ENCODE peak calls at places on chromosomes 1 and 21, in four cellular contexts. One of them, this sample, is unnamed. For H3K4me1, the result is how much of the 10 kb centered on the place peaks cover.

GRCh38 chr1:234589854-234590620 is 19.9 kb downstream of the IRF2BP2 start:
- DNase-seq in OCI-LY7: no peak
- DNase-seq in astrocyte: no peak
- DNase-seq in thoracic aorta: no peak
- DNase-seq in this sample: no peak

GRCh38 chr1:92536593-92537332 is 50.0 kb upstream of the GFI1 start:
- DNase-seq in OCI-LY7: no peak
- DNase-seq in astrocyte: peak
- DNase-seq in thoracic aorta: no peak
- DNase-seq in this sample: no peak

GRCh38 chr1:42737257-42737656 is 2.8 kb downstream of the CLDN19 start:
- DNase-seq in thoracic aorta: no peak
- DNase-seq in astrocyte: no peak
- DNase-seq in OCI-LY7: peak
- DNase-seq in this sample: peak

GRCh38 chr1:160954158-160955104 is at the start of gene ITLN2:
- DNase-seq in thoracic aorta: no peak
- DNase-seq in OCI-LY7: peak
- DNase-seq in astrocyte: no peak
- DNase-seq in this sample: no peak

GRCh38 chr1:54681396-54681795 is 34.3 kb upstream of the TTC4 start:
- DNase-seq in OCI-LY7: no peak
- DNase-seq in thoracic aorta: no peak
- DNase-seq in astrocyte: no peak
- DNase-seq in this sample: no peak

GRCh38 chr1:923131-923990 is at the start of gene SAMD11:
- DNase-seq in astrocyte: peak
- DNase-seq in thoracic aorta: peak
- DNase-seq in OCI-LY7: peak
- DNase-seq in this sample: no peak

GRCh38 chr21:36663033-36663855 is 35.7 kb upstream of the SIM2 start:
- DNase-seq in astrocyte: no peak
- DNase-seq in OCI-LY7: no peak
- DNase-seq in thoracic aorta: no peak
- DNase-seq in this sample: no peak

GRCh38 chr21:42570841-42571387 is 57.3 kb downstream of the SLC37A1 start:
- DNase-seq in thoracic aorta: no peak
- DNase-seq in OCI-LY7: no peak
- DNase-seq in astrocyte: no peak
- DNase-seq in this sample: peak

GRCh38 chr1:111747282-111747734 is 8.1 kb upstream of the INKA2 start:
- DNase-seq in thoracic aorta: no peak
- DNase-seq in astrocyte: peak
- DNase-seq in OCI-LY7: peak
- DNase-seq in this sample: no peak

GRCh38 chr1:117618450-117619122 is 12.7 kb downstream of the TENT5C start:
- DNase-seq in OCI-LY7: no peak
- DNase-seq in thoracic aorta: no peak
- DNase-seq in astrocyte: no peak
- DNase-seq in this sample: no peak

GRCh38 chr1:60108223-60108622 is 34.7 kb upstream of the C1orf87 start:
- DNase-seq in OCI-LY7: no peak
- DNase-seq in thoracic aorta: no peak
- DNase-seq in astrocyte: no peak
- DNase-seq in this sample: no peak

GRCh38 chr1:79982218-79982617 is 975.7 kb upstream of the ADGRL4 start:
- DNase-seq in astrocyte: peak
- DNase-seq in OCI-LY7: no peak
- DNase-seq in thoracic aorta: peak
- DNase-seq in this sample: peak

GRCh38 chr1:196381544-196381943 is 226.7 kb downstream of the KCNT2 start:
- DNase-seq in astrocyte: no peak
- DNase-seq in thoracic aorta: no peak
- DNase-seq in OCI-LY7: no peak
- DNase-seq in this sample: no peak

GRCh38 chr1:14811573-14811972 is 213.1 kb downstream of the KAZN start:
- DNase-seq in OCI-LY7: no peak
- DNase-seq in astrocyte: no peak
- DNase-seq in thoracic aorta: no peak
- DNase-seq in this sample: no peak

GRCh38 chr1:165376041-165376810 is 19.7 kb upstream of the LMX1A start:
- DNase-seq in thoracic aorta: peak
- DNase-seq in OCI-LY7: no peak
- DNase-seq in astrocyte: peak
- DNase-seq in this sample: peak

GRCh38 chr21:43727571-43728466 is 8.9 kb downstream of the PDXK start:
- DNase-seq in astrocyte: no peak
- DNase-seq in OCI-LY7: no peak
- DNase-seq in thoracic aorta: no peak
- DNase-seq in this sample: no peak

GRCh38 chr21:46038871-46039397 is 57.4 kb downstream of the COL6A1 start:
- DNase-seq in thoracic aorta: peak
- DNase-seq in OCI-LY7: no peak
- DNase-seq in astrocyte: peak
- DNase-seq in this sample: peak

GRCh38 chr21:43208561-43209332 is 39.9 kb downstream of the CRYAA start:
- DNase-seq in astrocyte: no peak
- DNase-seq in thoracic aorta: no peak
- DNase-seq in OCI-LY7: no peak
- DNase-seq in this sample: peak

GRCh38 chr1:48202030-48202752 is 20.3 kb upstream of the SLC5A9 start:
- DNase-seq in thoracic aorta: no peak
- DNase-seq in astrocyte: peak
- DNase-seq in OCI-LY7: peak
- DNase-seq in this sample: peak

GRCh38 chr21:24552491-24552890 is 1054.8 kb downstream of the MRPL39 start:
- DNase-seq in astrocyte: no peak
- DNase-seq in OCI-LY7: no peak
- DNase-seq in thoracic aorta: no peak
- DNase-seq in this sample: no peak

GRCh38 chr1:19222979-19223824 is 13.1 kb upstream of the UBR4 start:
- DNase-seq in astrocyte: no peak
- DNase-seq in OCI-LY7: no peak
- DNase-seq in thoracic aorta: no peak
- DNase-seq in this sample: no peak

GRCh38 chr1:181208076-181208475 is 119.6 kb downstream of the IER5 start:
- DNase-seq in astrocyte: no peak
- DNase-seq in thoracic aorta: no peak
- DNase-seq in OCI-LY7: no peak
- DNase-seq in this sample: no peak

GRCh38 chr1:152112101-152112884 is 3.0 kb downstream of the TCHH start:
- DNase-seq in thoracic aorta: no peak
- DNase-seq in OCI-LY7: no peak
- DNase-seq in astrocyte: peak
- DNase-seq in this sample: no peak

GRCh38 chr1:100708476-100709062 is 11.0 kb upstream of the VCAM1 start:
- DNase-seq in astrocyte: peak
- DNase-seq in thoracic aorta: no peak
- DNase-seq in OCI-LY7: no peak
- DNase-seq in this sample: no peak

GRCh38 chr1:232610187-232610901 is 19.6 kb downstream of the SIPA1L2 start:
- DNase-seq in astrocyte: no peak
- DNase-seq in OCI-LY7: no peak
- DNase-seq in thoracic aorta: no peak
- DNase-seq in this sample: no peak

GRCh38 chr1:37752583-37753471 is 12.1 kb downstream of the EPHA10 start:
- DNase-seq in astrocyte: no peak
- DNase-seq in thoracic aorta: no peak
- DNase-seq in OCI-LY7: no peak
- DNase-seq in this sample: no peak

GRCh38 chr1:111989531-111990025 is at the start of gene KCND3:
- DNase-seq in thoracic aorta: no peak
- DNase-seq in astrocyte: no peak
- DNase-seq in OCI-LY7: no peak
- DNase-seq in this sample: no peak

GRCh38 chr1:75539230-75540116 is 71.4 kb downstream of the SLC44A5 start:
- DNase-seq in OCI-LY7: no peak
- DNase-seq in thoracic aorta: no peak
- DNase-seq in astrocyte: peak
- DNase-seq in this sample: no peak

GRCh38 chr1:158717344-158717743 is 3.2 kb downstream of the OR6K3 start:
- DNase-seq in thoracic aorta: no peak
- DNase-seq in OCI-LY7: no peak
- DNase-seq in astrocyte: no peak
- DNase-seq in this sample: no peak
- H3K4me1 ChIP-seq in thoracic aorta: under half
- H3K4me1 ChIP-seq in OCI-LY7: under half
- H3K4me1 ChIP-seq in astrocyte: under half
- H3K4me1 ChIP-seq in this sample: under half

GRCh38 chr1:26540346-26540745 is 10.8 kb downstream of the RPS6KA1 start:
- DNase-seq in astrocyte: no peak
- DNase-seq in thoracic aorta: no peak
- DNase-seq in OCI-LY7: peak
- DNase-seq in this sample: no peak

GRCh38 chr1:26536521-26536920 is 7.0 kb downstream of the RPS6KA1 start:
- DNase-seq in thoracic aorta: no peak
- DNase-seq in OCI-LY7: no peak
- DNase-seq in astrocyte: no peak
- DNase-seq in this sample: no peak

GRCh38 chr1:26539722-26540121 is 10.2 kb downstream of the RPS6KA1 start:
- DNase-seq in astrocyte: no peak
- DNase-seq in thoracic aorta: no peak
- DNase-seq in OCI-LY7: no peak
- DNase-seq in this sample: no peak

GRCh38 chr1:26537951-26538352 is 8.4 kb downstream of the RPS6KA1 start:
- DNase-seq in thoracic aorta: no peak
- DNase-seq in OCI-LY7: peak
- DNase-seq in astrocyte: no peak
- DNase-seq in this sample: peak

DNA sequence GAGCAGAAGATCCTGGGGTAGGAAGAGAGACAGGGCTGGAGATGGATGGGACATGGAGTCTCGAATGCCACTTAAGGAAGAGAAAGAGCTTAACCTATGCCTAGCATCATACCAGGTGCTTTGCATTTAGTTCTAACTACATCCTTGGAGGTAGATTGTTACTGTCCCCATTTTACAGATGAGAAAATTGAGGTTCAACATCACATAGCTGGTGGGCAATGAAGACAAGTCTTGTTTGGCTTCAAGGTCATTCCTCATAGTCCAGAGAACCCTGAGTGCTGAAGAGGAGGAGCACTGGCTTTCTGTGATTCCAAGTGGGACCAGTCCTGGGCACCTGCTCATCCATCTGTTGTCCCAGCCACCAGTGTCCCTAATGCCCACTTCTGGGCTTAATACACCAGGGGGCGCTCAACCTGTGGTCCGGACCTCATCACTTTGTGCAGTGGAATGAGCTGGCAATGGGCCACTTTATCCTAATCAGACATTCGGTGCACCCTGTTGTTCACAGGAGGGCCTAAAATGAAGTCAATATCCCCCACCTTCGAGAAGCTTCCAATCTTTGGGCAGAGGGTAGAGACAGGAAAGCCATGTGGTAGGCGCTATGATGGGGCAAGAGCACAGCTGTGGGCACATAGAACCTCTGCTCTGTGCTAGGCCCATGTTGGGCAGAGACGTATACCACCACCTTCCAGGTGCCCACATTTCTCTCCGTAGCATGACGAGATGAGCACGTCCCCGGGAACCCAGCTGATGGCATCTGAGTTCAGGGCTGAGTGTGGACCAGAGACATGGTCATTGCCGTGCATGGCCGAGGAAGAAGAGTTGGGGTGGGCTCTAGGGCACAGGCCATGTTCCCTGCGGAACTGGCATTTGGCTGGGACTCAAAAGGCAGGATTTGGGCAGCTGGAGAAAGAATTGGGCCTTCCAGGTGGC is 9.2 kb downstream of the RPS6KA1 start:
- DNase-seq in astrocyte: no peak
- DNase-seq in OCI-LY7: peak
- DNase-seq in thoracic aorta: no peak
- DNase-seq in this sample: no peak
- H3K4me1 ChIP-seq in astrocyte: under half
- H3K4me1 ChIP-seq in OCI-LY7: half or more
- H3K4me1 ChIP-seq in thoracic aorta: under half
- H3K4me1 ChIP-seq in this sample: under half

DNA sequence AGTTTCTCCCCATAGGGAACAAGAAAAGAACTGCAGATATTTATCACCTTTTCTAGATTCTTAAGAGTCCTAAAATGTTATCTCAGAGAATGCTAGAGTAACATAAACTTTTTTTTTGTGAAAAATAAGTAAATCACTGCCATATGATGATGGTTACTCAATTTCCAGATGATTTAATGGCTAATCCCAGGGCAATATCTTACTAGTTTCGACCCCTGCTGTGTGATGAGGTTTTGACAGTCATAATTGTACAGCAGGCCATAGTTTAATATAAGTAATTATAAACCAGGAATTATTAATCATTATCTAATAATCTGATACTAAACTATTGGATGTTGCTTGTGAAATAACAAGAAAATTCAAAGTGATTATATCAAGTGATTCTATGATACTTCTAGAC is 210.6 kb downstream of the HLX start:
- DNase-seq in OCI-LY7: no peak
- DNase-seq in astrocyte: no peak
- DNase-seq in thoracic aorta: no peak
- DNase-seq in this sample: no peak
- H3K4me1 ChIP-seq in OCI-LY7: under half
- H3K4me1 ChIP-seq in astrocyte: under half
- H3K4me1 ChIP-seq in thoracic aorta: under half
- H3K4me1 ChIP-seq in this sample: under half

GRCh38 chr1:15881961-15882360 is 34.5 kb downstream of the SPEN start:
- DNase-seq in thoracic aorta: no peak
- DNase-seq in OCI-LY7: no peak
- DNase-seq in astrocyte: no peak
- DNase-seq in this sample: no peak
- H3K4me1 ChIP-seq in thoracic aorta: half or more
- H3K4me1 ChIP-seq in OCI-LY7: under half
- H3K4me1 ChIP-seq in astrocyte: under half
- H3K4me1 ChIP-seq in this sample: under half